ENCODE peak calls at places on chromosome 20, in six cellular contexts. S is Caco-2, C is upper lobe of right lung, R is tibial nerve, B is IMR-90, O is tibial artery. E is an unnamed sample. For H3K4me1 and H3K27me3, the result is how much of the 10 kb centered on the place peaks cover.

GRCh38 chr20:51563597-51564332 is 21.2 kb upstream of the NFATC2 start:
- DNase-seq in S (peak), C (no peak), R (peak), B (peak), O (peak), E (no peak)

GRCh38 chr20:31540406-31540805 is 26.2 kb downstream of the HM13 start:
- DNase-seq in S (no peak), C (no peak), R (no peak), B (no peak), O (no peak), E (no peak)

GRCh38 chr20:23367770-23368169 is 5.8 kb downstream of the GZF1 start:
- DNase-seq in S (no peak), C (no peak), R (no peak), B (peak), O (no peak), E (no peak)

GRCh38 chr20:20603339-20603990 is 109.0 kb downstream of the RALGAPA2 start:
- DNase-seq in S (no peak), C (no peak), R (no peak), B (no peak), O (no peak), E (no peak)

GRCh38 chr20:43938932-43939761 is 24.5 kb downstream of the TOX2 start:
- DNase-seq in S (no peak), C (peak), R (peak), B (peak), O (peak), E (no peak)

GRCh38 chr20:62973033-62973745 is 20.7 kb downstream of the SLC17A9 start:
- DNase-seq in S (no peak), C (no peak), R (no peak), B (no peak), O (no peak), E (no peak)

GRCh38 chr20:36847009-36847709 is 28.8 kb upstream of the TLDC2 start:
- DNase-seq in S (peak), C (no peak), R (peak), B (peak), O (peak), E (no peak)

GRCh38 chr20:61055130-61055529 is 196.9 kb upstream of the CDH4 start:
- DNase-seq in S (peak), C (no peak), R (no peak), B (no peak), O (no peak), E (no peak)

GRCh38 chr20:22438926-22439325 is 145.4 kb downstream of the FOXA2 start:
- DNase-seq in S (no peak), C (no peak), R (no peak), B (no peak), O (no peak), E (no peak)

GRCh38 chr20:49483018-49483705 is 694 bp upstream of the KCNB1 start:
- DNase-seq in S (no peak), C (no peak), R (no peak), B (no peak), O (no peak), E (no peak)

GRCh38 chr20:1893721-1894470 is 1.3 kb upstream of the SIRPA start:
- DNase-seq in S (no peak), C (peak), R (peak), B (no peak), O (peak), E (no peak)

GRCh38 chr20:21432911-21433310 is 35.6 kb upstream of the NKX2-4 start:
- DNase-seq in S (no peak), C (no peak), R (no peak), B (no peak), O (no peak), E (no peak)

GRCh38 chr20:54054516-54054915 is 15.9 kb downstream of the BCAS1 start:
- DNase-seq in S (no peak), C (no peak), R (no peak), B (no peak), O (no peak), E (no peak)

GRCh38 chr20:460180-460579 is 2.2 kb downstream of the TBC1D20 start:
- DNase-seq in S (no peak), C (no peak), R (no peak), B (no peak), O (no peak), E (no peak)

GRCh38 chr20:21353236-21353635 is 44.1 kb downstream of the NKX2-4 start:
- DNase-seq in S (no peak), C (no peak), R (no peak), B (peak), O (no peak), E (no peak)

GRCh38 chr20:52895662-52896061 is 76.5 kb upstream of the TSHZ2 start:
- DNase-seq in S (no peak), C (no peak), R (no peak), B (no peak), O (no peak), E (no peak)

GRCh38 chr20:24627291-24627690 is 157.9 kb downstream of the SYNDIG1 start:
- DNase-seq in S (no peak), C (no peak), R (no peak), B (no peak), O (no peak), E (no peak)

GRCh38 chr20:10696650-10697049 is 22.9 kb upstream of the JAG1 start:
- DNase-seq in S (no peak), C (no peak), R (no peak), B (no peak), O (no peak), E (no peak)

GRCh38 chr20:26276811-26277210 is 580.2 kb upstream of the ZNF337 start:
- DNase-seq in S (no peak), C (no peak), R (no peak), B (no peak), O (no peak), E (no peak)

GRCh38 chr20:36472656-36473071 is 68.7 kb upstream of the MYL9 start:
- DNase-seq in S (no peak), C (peak), R (no peak), B (no peak), O (no peak), E (peak)

GRCh38 chr20:20085071-20085470 is 32.7 kb downstream of the CFAP61 start:
- DNase-seq in S (no peak), C (no peak), R (no peak), B (no peak), O (peak), E (no peak)

GRCh38 chr20:22684763-22685443 is 100.5 kb upstream of the FOXA2 start:
- DNase-seq in S (no peak), C (no peak), R (no peak), B (no peak), O (no peak), E (no peak)

GRCh38 chr20:36845288-36845969 is 30.5 kb upstream of the TLDC2 start:
- DNase-seq in S (no peak), C (no peak), R (no peak), B (no peak), O (no peak), E (no peak)

GRCh38 chr20:31670371-31671228 is 32.9 kb downstream of the COX4I2 start:
- DNase-seq in S (no peak), C (peak), R (peak), B (peak), O (peak), E (no peak)

DNA sequence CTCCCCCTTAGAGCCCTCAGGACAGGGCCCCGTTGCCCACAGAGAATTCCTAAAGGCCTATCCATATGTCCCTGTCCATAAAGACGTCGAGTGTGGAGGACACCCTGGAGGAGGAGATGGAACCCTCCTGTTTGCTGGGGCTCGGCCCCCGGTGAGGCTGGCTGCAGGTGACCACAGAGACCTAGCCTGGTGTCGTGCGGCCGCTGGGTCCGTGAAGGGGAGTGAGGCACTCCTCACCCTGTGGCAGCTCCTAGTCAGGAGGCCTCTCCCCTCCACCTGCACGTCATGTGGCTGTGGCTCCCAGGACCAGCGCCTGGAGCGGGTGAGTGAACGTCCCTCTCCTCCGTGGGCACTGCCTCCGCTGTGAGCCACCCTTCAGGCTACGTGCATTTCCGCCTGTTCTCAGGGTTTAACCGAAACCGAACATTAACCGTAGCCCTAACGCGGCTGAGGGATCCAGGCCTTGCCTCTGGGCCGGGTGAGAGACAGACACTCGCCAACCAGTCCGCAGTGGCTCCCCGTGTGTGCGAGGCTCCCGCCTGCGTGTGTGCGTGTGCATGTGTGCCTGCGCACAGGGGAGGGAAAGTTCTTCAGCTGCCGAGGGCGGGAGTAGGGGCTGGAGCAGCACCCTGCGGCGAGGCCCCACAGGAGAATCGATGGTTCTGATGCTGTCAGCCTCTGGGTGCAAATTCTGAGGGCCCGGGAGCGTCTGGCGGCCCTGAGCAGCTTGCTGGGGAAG is 5.9 kb upstream of the TCEA2 start:
- DNase-seq in S (no peak), C (no peak), R (no peak), B (no peak), O (no peak), E (no peak)
- H3K4me3 ChIP-seq in S (no peak), C (peak), R (peak), B (no peak), O (no peak), E (no peak)

GRCh38 chr20:57443349-57443748 is 52.2 kb downstream of the RBM38 start:
- DNase-seq in S (no peak), C (no peak), R (no peak), B (no peak), O (no peak), E (no peak)

GRCh38 chr20:57445298-57445697 is 54.1 kb downstream of the RBM38 start:
- DNase-seq in S (no peak), C (no peak), R (no peak), B (peak), O (peak), E (no peak)

GRCh38 chr20:57443866-57444265 is 52.7 kb downstream of the RBM38 start:
- DNase-seq in S (no peak), C (no peak), R (no peak), B (no peak), O (no peak), E (no peak)

GRCh38 chr20:57444394-57445048 is 53.3 kb downstream of the RBM38 start:
- DNase-seq in S (no peak), C (no peak), R (no peak), B (no peak), O (no peak), E (no peak)

GRCh38 chr20:57445774-57446173 is 54.6 kb downstream of the RBM38 start:
- DNase-seq in S (no peak), C (no peak), R (no peak), B (no peak), O (no peak), E (no peak)
- H3K4me1 ChIP-seq in S (under half), C (under half), R (under half), B (under half), O (under half), E (under half)

DNA sequence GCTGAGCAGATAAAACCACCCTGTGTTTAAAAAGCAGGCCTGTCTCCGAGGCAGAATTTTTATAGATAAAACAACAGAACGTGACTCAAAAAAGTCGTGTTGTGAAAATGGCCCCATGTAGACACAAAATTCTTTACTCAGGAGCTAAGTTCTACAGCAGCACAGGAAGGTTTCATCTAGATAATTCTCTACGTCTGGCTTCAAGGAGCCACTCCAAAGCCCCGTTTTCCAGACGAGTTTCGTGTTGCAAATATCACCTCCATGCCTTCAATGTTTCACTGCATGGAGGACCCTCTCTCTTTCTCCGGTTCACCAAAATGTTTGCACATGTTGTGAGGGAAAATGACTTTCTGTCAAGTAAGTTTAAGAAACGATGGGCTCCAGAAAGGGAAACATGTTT is 12.0 kb upstream of the BMP7 start:
- DNase-seq in S (no peak), C (no peak), R (no peak), B (no peak), O (no peak), E (no peak)
- H3K27me3 ChIP-seq in S (under half), C (under half), R (under half), B (under half), O (under half), E (under half)

DNA sequence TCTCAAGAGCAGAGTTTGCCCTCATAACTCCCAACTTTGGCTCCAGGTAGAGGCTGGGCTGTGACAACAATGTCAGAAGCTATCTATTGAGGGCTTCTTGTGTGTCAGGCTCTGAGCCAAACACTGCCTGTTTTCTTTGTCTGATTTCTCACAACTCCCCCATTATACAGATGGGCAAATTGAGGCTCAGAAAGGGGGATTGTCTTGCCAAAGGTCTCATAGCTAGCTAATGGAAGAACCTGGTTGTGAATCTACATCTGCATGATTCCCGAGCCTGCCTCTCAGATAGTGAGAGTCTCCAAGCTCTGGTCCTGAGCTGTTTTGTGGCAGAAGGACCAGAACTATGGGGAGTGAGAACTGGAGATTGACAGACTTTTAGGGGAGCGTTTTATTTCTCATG is 1.4 kb downstream of the CD40 start:
- DNase-seq in S (peak), C (no peak), R (no peak), B (no peak), O (no peak), E (no peak)
- H3K4me3 ChIP-seq in S (no peak), C (peak), R (no peak), B (no peak), O (no peak), E (no peak)

GRCh38 chr20:33407251-33407650 is 5.9 kb upstream of the CDK5RAP1 start:
- DNase-seq in S (no peak), C (no peak), R (no peak), B (peak), O (no peak), E (no peak)

GRCh38 chr20:33408313-33408712 is 7.0 kb upstream of the CDK5RAP1 start:
- DNase-seq in S (no peak), C (no peak), R (no peak), B (no peak), O (no peak), E (no peak)

GRCh38 chr20:33410081-33410742 is 8.9 kb upstream of the CDK5RAP1 start:
- DNase-seq in S (no peak), C (no peak), R (no peak), B (no peak), O (no peak), E (no peak)

GRCh38 chr20:33408716-33409654 is 7.7 kb upstream of the CDK5RAP1 start:
- DNase-seq in S (no peak), C (no peak), R (no peak), B (no peak), O (no peak), E (no peak)

GRCh38 chr20:33407796-33408195 is 6.5 kb upstream of the CDK5RAP1 start:
- DNase-seq in S (no peak), C (no peak), R (no peak), B (no peak), O (no peak), E (no peak)
- H3K4me1 ChIP-seq in S (under half), C (under half), R (under half), B (under half), O (under half), E (under half)

DNA sequence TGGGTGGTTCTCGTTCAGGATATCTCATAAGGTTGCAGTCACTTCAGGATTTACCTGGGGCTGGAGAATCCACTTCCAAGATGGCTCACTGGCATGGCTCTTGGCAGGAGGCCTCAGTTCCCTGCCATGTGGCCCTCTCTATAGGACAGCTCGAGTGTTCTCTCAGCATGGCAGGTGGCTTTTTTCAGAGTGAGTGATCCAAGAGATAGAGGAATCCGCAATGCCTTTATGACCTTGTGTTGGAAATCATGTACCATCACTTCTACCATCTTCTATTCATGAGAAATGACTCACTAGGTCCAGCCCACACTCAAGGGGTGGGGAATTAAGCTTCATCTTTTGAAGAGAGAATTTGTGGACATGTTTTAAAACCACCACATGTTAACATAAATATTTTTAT is 37.8 kb downstream of the PPP1R16B start:
- DNase-seq in S (peak), C (no peak), R (no peak), B (no peak), O (no peak), E (no peak)
- H3K27me3 ChIP-seq in S (under half), C (under half), R (under half), B (under half), O (under half), E (under half)

GRCh38 chr20:8330785-8331699 is 199.0 kb downstream of the PLCB1 start:
- DNase-seq in S (no peak), C (no peak), R (no peak), B (no peak), O (no peak), E (no peak)
- H3K4me3 ChIP-seq in S (no peak), C (no peak), R (no peak), B (no peak), O (no peak), E (no peak)

E was measured in iPS DF 6.9.